ENCODE peak calls at places on chromosome 17, in six cellular contexts. One of them, this sample, is unnamed.

GRCh38 chr17:40310882-40311391 is 2.0 kb downstream of the RARA start:
- DNase-seq in neural progenitor cell: peak
- DNase-seq in colonic mucosa: no peak
- DNase-seq in SK-N-SH: peak
- DNase-seq in fibroblast of lung: no peak
- DNase-seq in astrocyte: no peak
- DNase-seq in this sample: no peak

GRCh38 chr17:79914813-79915740 is 75.8 kb upstream of the CBX4 start:
- DNase-seq in fibroblast of lung: no peak
- DNase-seq in colonic mucosa: no peak
- DNase-seq in astrocyte: no peak
- DNase-seq in SK-N-SH: no peak
- DNase-seq in neural progenitor cell: no peak
- DNase-seq in this sample: no peak

GRCh38 chr17:47785538-47786123 is 36.0 kb downstream of the OSBPL7 start:
- DNase-seq in SK-N-SH: no peak
- DNase-seq in neural progenitor cell: peak
- DNase-seq in colonic mucosa: no peak
- DNase-seq in fibroblast of lung: peak
- DNase-seq in astrocyte: peak
- DNase-seq in this sample: peak

GRCh38 chr17:80960037-80960796 is 31.4 kb upstream of the CHMP6 start:
- DNase-seq in astrocyte: no peak
- DNase-seq in colonic mucosa: no peak
- DNase-seq in fibroblast of lung: no peak
- DNase-seq in neural progenitor cell: no peak
- DNase-seq in SK-N-SH: no peak
- DNase-seq in this sample: no peak

GRCh38 chr17:81683208-81683583 is 401 bp downstream of the ARL16 start:
- DNase-seq in neural progenitor cell: peak
- DNase-seq in fibroblast of lung: no peak
- DNase-seq in SK-N-SH: no peak
- DNase-seq in astrocyte: no peak
- DNase-seq in colonic mucosa: no peak
- DNase-seq in this sample: no peak

GRCh38 chr17:64073771-64074703 is 53.6 kb upstream of the ICAM2 start:
- DNase-seq in SK-N-SH: no peak
- DNase-seq in neural progenitor cell: no peak
- DNase-seq in fibroblast of lung: no peak
- DNase-seq in astrocyte: no peak
- DNase-seq in colonic mucosa: no peak
- DNase-seq in this sample: peak

GRCh38 chr17:82805254-82805653 is 34.6 kb downstream of the ZNF750 start:
- DNase-seq in fibroblast of lung: no peak
- DNase-seq in neural progenitor cell: no peak
- DNase-seq in astrocyte: no peak
- DNase-seq in colonic mucosa: no peak
- DNase-seq in SK-N-SH: no peak
- DNase-seq in this sample: no peak

GRCh38 chr17:80977172-80977571 is 14.5 kb upstream of the CHMP6 start:
- DNase-seq in neural progenitor cell: no peak
- DNase-seq in SK-N-SH: no peak
- DNase-seq in colonic mucosa: no peak
- DNase-seq in fibroblast of lung: no peak
- DNase-seq in astrocyte: no peak
- DNase-seq in this sample: no peak

GRCh38 chr17:69228576-69228975 is at the start of gene ABCA10:
- DNase-seq in astrocyte: no peak
- DNase-seq in colonic mucosa: no peak
- DNase-seq in fibroblast of lung: no peak
- DNase-seq in neural progenitor cell: no peak
- DNase-seq in SK-N-SH: no peak
- DNase-seq in this sample: no peak

GRCh38 chr17:36665417-36665816 is 64.0 kb downstream of the MRM1 start:
- DNase-seq in colonic mucosa: peak
- DNase-seq in neural progenitor cell: no peak
- DNase-seq in fibroblast of lung: peak
- DNase-seq in SK-N-SH: no peak
- DNase-seq in astrocyte: peak
- DNase-seq in this sample: peak

GRCh38 chr17:5238333-5238732 is 3.7 kb upstream of the SCIMP start:
- DNase-seq in fibroblast of lung: no peak
- DNase-seq in colonic mucosa: no peak
- DNase-seq in SK-N-SH: no peak
- DNase-seq in astrocyte: no peak
- DNase-seq in neural progenitor cell: no peak
- DNase-seq in this sample: no peak

GRCh38 chr17:34177642-34178041 is 77.4 kb upstream of the CCL2 start:
- DNase-seq in SK-N-SH: no peak
- DNase-seq in astrocyte: peak
- DNase-seq in neural progenitor cell: no peak
- DNase-seq in fibroblast of lung: peak
- DNase-seq in colonic mucosa: no peak
- DNase-seq in this sample: no peak

GRCh38 chr17:35752471-35752870 is 568 bp downstream of the GAS2L2 start:
- DNase-seq in astrocyte: no peak
- DNase-seq in fibroblast of lung: no peak
- DNase-seq in SK-N-SH: no peak
- DNase-seq in neural progenitor cell: no peak
- DNase-seq in colonic mucosa: no peak
- DNase-seq in this sample: no peak

GRCh38 chr17:35046740-35047283 is 16.7 kb downstream of the RFFL start:
- DNase-seq in colonic mucosa: no peak
- DNase-seq in SK-N-SH: peak
- DNase-seq in neural progenitor cell: peak
- DNase-seq in astrocyte: peak
- DNase-seq in fibroblast of lung: peak
- DNase-seq in this sample: no peak

GRCh38 chr17:34581446-34582184 is 2.2 kb downstream of the TMEM132E start:
- DNase-seq in fibroblast of lung: no peak
- DNase-seq in neural progenitor cell: peak
- DNase-seq in astrocyte: no peak
- DNase-seq in SK-N-SH: peak
- DNase-seq in colonic mucosa: no peak
- DNase-seq in this sample: peak

GRCh38 chr17:64343833-64344637 is 46.6 kb downstream of the PECAM1 start:
- DNase-seq in colonic mucosa: peak
- DNase-seq in neural progenitor cell: peak
- DNase-seq in astrocyte: peak
- DNase-seq in fibroblast of lung: peak
- DNase-seq in SK-N-SH: no peak
- DNase-seq in this sample: peak

DNA sequence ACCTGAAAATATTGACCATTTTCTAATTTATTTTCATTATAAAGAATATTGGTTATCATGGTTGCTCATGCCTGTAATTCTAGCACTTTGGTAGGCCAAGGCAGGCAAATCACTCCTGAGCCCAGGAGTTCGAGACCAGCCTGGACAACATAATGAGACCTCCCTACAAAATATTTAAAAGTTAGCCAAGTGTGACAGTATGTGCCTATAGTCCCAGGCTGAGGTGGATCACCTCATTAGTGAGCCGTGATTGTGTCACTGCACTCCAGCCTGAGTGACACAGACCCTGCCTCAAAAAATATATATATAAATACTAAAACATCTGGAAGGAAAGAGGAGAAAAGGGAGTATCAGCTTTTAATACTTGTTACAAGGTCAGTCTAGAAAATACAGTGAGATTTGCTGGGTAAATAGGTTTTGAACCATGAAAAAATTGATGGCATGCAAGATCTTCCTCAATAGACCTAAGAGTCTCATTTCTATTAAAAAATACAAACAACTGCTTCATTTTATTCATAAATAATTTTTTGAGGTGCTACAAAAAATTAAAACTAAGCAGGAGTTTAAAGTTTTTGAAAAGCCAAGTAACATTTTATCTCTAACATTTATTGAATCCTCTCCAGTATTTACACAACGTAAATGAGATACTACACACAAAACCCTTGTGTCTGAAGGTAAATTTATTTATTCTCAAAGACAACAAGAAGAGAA is 47.7 kb downstream of the TUBD1 start:
- DNase-seq in astrocyte: peak
- DNase-seq in fibroblast of lung: peak
- DNase-seq in neural progenitor cell: no peak
- DNase-seq in colonic mucosa: no peak
- DNase-seq in SK-N-SH: no peak
- DNase-seq in this sample: no peak
- H3K9ac ChIP-seq in astrocyte: peak
- H3K9ac ChIP-seq in fibroblast of lung: no peak
- H3K9ac ChIP-seq in neural progenitor cell: no peak
- H3K9ac ChIP-seq in colonic mucosa: peak
- H3K9ac ChIP-seq in SK-N-SH: peak
- H3K9ac ChIP-seq in this sample: no peak

GRCh38 chr17:77892031-77892430 is 66.5 kb upstream of the TNRC6C start:
- DNase-seq in astrocyte: no peak
- DNase-seq in SK-N-SH: no peak
- DNase-seq in neural progenitor cell: no peak
- DNase-seq in colonic mucosa: no peak
- DNase-seq in fibroblast of lung: no peak
- DNase-seq in this sample: no peak

GRCh38 chr17:77894126-77894956 is 64.2 kb upstream of the TNRC6C start:
- DNase-seq in neural progenitor cell: peak
- DNase-seq in astrocyte: no peak
- DNase-seq in colonic mucosa: no peak
- DNase-seq in SK-N-SH: no peak
- DNase-seq in fibroblast of lung: no peak
- DNase-seq in this sample: no peak

GRCh38 chr17:77891602-77892001 is 66.9 kb upstream of the TNRC6C start:
- DNase-seq in astrocyte: no peak
- DNase-seq in fibroblast of lung: no peak
- DNase-seq in neural progenitor cell: no peak
- DNase-seq in colonic mucosa: no peak
- DNase-seq in SK-N-SH: no peak
- DNase-seq in this sample: no peak

GRCh38 chr17:77893144-77894044 is 65.1 kb upstream of the TNRC6C start:
- DNase-seq in astrocyte: no peak
- DNase-seq in colonic mucosa: no peak
- DNase-seq in SK-N-SH: no peak
- DNase-seq in neural progenitor cell: no peak
- DNase-seq in fibroblast of lung: no peak
- DNase-seq in this sample: no peak

GRCh38 chr17:77892469-77893143 is 65.9 kb upstream of the TNRC6C start:
- DNase-seq in SK-N-SH: peak
- DNase-seq in fibroblast of lung: peak
- DNase-seq in colonic mucosa: no peak
- DNase-seq in neural progenitor cell: peak
- DNase-seq in astrocyte: no peak
- DNase-seq in this sample: peak
- TF ChIP-seq CTCF in SK-N-SH: peak
- TF ChIP-seq CTCF in fibroblast of lung: no peak
- TF ChIP-seq CTCF in colonic mucosa: no peak
- TF ChIP-seq CTCF in neural progenitor cell: peak
- TF ChIP-seq CTCF in astrocyte: no peak
- TF ChIP-seq CTCF in this sample: peak

DNA sequence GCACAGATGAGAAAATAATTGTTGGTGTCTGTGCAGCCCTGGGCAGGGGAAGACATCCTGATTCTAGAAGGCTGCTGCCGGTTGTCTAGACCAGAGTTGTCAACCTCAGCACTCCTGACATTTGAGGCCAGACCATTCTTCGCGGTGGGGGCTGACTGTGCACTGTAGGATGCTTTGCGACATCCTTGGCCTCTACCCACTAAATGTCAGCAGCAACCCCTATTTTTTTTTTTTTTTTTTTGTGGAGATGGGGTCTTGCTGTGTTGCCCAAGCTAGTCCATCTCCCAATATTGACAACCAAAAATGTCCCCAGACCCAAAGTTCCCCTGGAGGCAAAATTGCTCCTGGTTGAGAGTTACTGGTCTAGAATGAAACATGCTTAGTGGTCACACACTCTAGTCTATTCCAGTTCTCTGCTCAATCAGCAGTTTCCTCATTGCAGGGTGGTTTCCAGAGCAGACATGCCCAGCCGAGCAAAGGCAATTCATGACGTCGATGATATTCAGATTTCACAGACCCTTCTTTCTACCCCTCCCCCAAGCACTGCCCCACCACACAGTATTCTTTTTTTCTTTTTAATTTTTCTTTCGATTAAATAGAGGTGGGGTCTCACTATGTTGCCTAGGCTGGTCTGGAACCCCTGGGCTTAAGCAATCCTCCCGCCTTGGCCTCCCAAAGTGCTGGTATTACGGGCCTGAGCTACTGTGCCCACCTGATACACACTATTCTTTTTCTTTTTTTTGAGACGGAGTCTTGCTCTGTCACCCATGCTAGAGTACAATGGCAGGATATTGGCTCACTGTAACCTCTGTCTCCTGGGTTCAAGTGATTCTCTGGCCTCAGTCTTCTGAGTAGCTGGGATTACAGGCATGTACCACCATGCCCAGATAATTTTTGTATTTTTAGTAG is 9.0 kb downstream of the C17orf99 start:
- DNase-seq in colonic mucosa: peak
- DNase-seq in astrocyte: no peak
- DNase-seq in fibroblast of lung: no peak
- DNase-seq in SK-N-SH: no peak
- DNase-seq in neural progenitor cell: no peak
- DNase-seq in this sample: no peak
- H3K9ac ChIP-seq in colonic mucosa: peak
- H3K9ac ChIP-seq in astrocyte: no peak
- H3K9ac ChIP-seq in fibroblast of lung: no peak
- H3K9ac ChIP-seq in SK-N-SH: no peak
- H3K9ac ChIP-seq in neural progenitor cell: no peak
- H3K9ac ChIP-seq in this sample: no peak

GRCh38 chr17:42402121-42402516 is 13.9 kb upstream of the STAT3 start:
- DNase-seq in neural progenitor cell: no peak
- DNase-seq in astrocyte: no peak
- DNase-seq in fibroblast of lung: no peak
- DNase-seq in SK-N-SH: no peak
- DNase-seq in colonic mucosa: peak
- DNase-seq in this sample: no peak

GRCh38 chr17:42405076-42405475 is 16.8 kb upstream of the STAT3 start:
- DNase-seq in neural progenitor cell: no peak
- DNase-seq in astrocyte: no peak
- DNase-seq in colonic mucosa: no peak
- DNase-seq in SK-N-SH: no peak
- DNase-seq in fibroblast of lung: no peak
- DNase-seq in this sample: peak

GRCh38 chr17:42405963-42406495 is 17.0 kb downstream of the CAVIN1 start:
- DNase-seq in neural progenitor cell: peak
- DNase-seq in fibroblast of lung: peak
- DNase-seq in colonic mucosa: peak
- DNase-seq in SK-N-SH: peak
- DNase-seq in astrocyte: peak
- DNase-seq in this sample: peak

GRCh38 chr17:42404326-42405055 is 16.2 kb upstream of the STAT3 start:
- DNase-seq in fibroblast of lung: no peak
- DNase-seq in colonic mucosa: no peak
- DNase-seq in astrocyte: no peak
- DNase-seq in SK-N-SH: no peak
- DNase-seq in neural progenitor cell: no peak
- DNase-seq in this sample: no peak

DNA sequence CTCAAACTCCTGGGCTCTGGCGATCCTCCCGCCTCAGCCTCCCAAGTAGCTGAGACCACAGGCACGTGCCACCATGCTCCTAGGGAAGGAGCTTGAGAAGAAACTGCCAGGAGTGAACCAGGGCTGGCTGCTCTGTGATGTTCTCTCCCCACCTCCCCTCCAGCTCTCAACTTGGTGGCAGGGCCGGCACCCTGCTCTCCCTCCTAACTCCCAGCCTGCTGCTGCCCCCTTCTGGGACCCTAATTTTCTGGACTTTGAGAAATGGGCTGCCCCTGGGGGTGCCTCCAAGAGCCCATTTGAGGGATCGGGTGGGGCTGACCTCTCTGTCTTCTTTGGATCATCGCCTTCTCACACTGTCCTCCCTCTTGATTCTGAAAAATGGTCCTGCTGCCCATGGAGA is 14.9 kb upstream of the STAT3 start:
- DNase-seq in SK-N-SH: peak
- DNase-seq in astrocyte: no peak
- DNase-seq in neural progenitor cell: peak
- DNase-seq in fibroblast of lung: no peak
- DNase-seq in colonic mucosa: peak
- DNase-seq in this sample: peak
- TF ChIP-seq CTCF in SK-N-SH: peak
- TF ChIP-seq CTCF in astrocyte: no peak
- TF ChIP-seq CTCF in neural progenitor cell: peak
- TF ChIP-seq CTCF in fibroblast of lung: peak
- TF ChIP-seq CTCF in colonic mucosa: no peak
- TF ChIP-seq CTCF in this sample: peak

This sample was measured in endodermal cell.